ENCODE peak calls at places on chromosomes 11 and 22, in nine cellular contexts. One of them, this sample, is unnamed.

GRCh38 chr22:17726561-17727243 is 47.6 kb downstream of the BID start:
- DNase-seq in upper lobe of right lung: no peak
- DNase-seq in cardiac fibroblast: no peak
- DNase-seq in CD8-positive, alpha-beta T cell: no peak
- DNase-seq in fibroblast of lung: no peak
- DNase-seq in hepatocyte: no peak
- DNase-seq in right lobe of liver: no peak
- DNase-seq in neural crest cell: no peak
- DNase-seq in psoas muscle: no peak
- DNase-seq in this sample: no peak

GRCh38 chr11:97234016-97234415 is 844.2 kb downstream of the JRKL start:
- DNase-seq in upper lobe of right lung: no peak
- DNase-seq in cardiac fibroblast: no peak
- DNase-seq in CD8-positive, alpha-beta T cell: no peak
- DNase-seq in fibroblast of lung: peak
- DNase-seq in hepatocyte: no peak
- DNase-seq in right lobe of liver: no peak
- DNase-seq in neural crest cell: no peak
- DNase-seq in psoas muscle: no peak
- DNase-seq in this sample: no peak

GRCh38 chr11:76638267-76639197 is 32.0 kb downstream of the LRRC32 start:
- DNase-seq in upper lobe of right lung: no peak
- DNase-seq in cardiac fibroblast: no peak
- DNase-seq in CD8-positive, alpha-beta T cell: no peak
- DNase-seq in fibroblast of lung: no peak
- DNase-seq in hepatocyte: peak
- DNase-seq in right lobe of liver: no peak
- DNase-seq in neural crest cell: no peak
- DNase-seq in psoas muscle: no peak
- DNase-seq in this sample: no peak

GRCh38 chr22:32951807-32952153 is 106.4 kb downstream of the SYN3 start:
- DNase-seq in upper lobe of right lung: no peak
- DNase-seq in cardiac fibroblast: peak
- DNase-seq in CD8-positive, alpha-beta T cell: no peak
- DNase-seq in fibroblast of lung: no peak
- DNase-seq in hepatocyte: no peak
- DNase-seq in right lobe of liver: peak
- DNase-seq in neural crest cell: no peak
- DNase-seq in psoas muscle: peak
- DNase-seq in this sample: no peak

GRCh38 chr11:44812971-44813370 is 86.2 kb downstream of the TSPAN18 start:
- DNase-seq in upper lobe of right lung: no peak
- DNase-seq in cardiac fibroblast: no peak
- DNase-seq in CD8-positive, alpha-beta T cell: no peak
- DNase-seq in fibroblast of lung: no peak
- DNase-seq in hepatocyte: no peak
- DNase-seq in right lobe of liver: no peak
- DNase-seq in neural crest cell: no peak
- DNase-seq in psoas muscle: no peak
- DNase-seq in this sample: no peak

GRCh38 chr11:61598886-61599868 is 18.3 kb upstream of the SYT7 start:
- DNase-seq in upper lobe of right lung: no peak
- DNase-seq in cardiac fibroblast: peak
- DNase-seq in CD8-positive, alpha-beta T cell: no peak
- DNase-seq in fibroblast of lung: peak
- DNase-seq in hepatocyte: peak
- DNase-seq in right lobe of liver: no peak
- DNase-seq in neural crest cell: no peak
- DNase-seq in psoas muscle: peak
- DNase-seq in this sample: peak

GRCh38 chr11:109864834-109865557 is 228.2 kb upstream of the ZC3H12C start:
- DNase-seq in upper lobe of right lung: no peak
- DNase-seq in cardiac fibroblast: peak
- DNase-seq in CD8-positive, alpha-beta T cell: no peak
- DNase-seq in fibroblast of lung: peak
- DNase-seq in hepatocyte: peak
- DNase-seq in right lobe of liver: no peak
- DNase-seq in neural crest cell: no peak
- DNase-seq in psoas muscle: no peak
- DNase-seq in this sample: no peak

GRCh38 chr11:26964335-26964734 is 29.6 kb upstream of the FIBIN start:
- DNase-seq in upper lobe of right lung: no peak
- DNase-seq in cardiac fibroblast: peak
- DNase-seq in CD8-positive, alpha-beta T cell: no peak
- DNase-seq in fibroblast of lung: peak
- DNase-seq in hepatocyte: no peak
- DNase-seq in right lobe of liver: no peak
- DNase-seq in neural crest cell: no peak
- DNase-seq in psoas muscle: no peak
- DNase-seq in this sample: no peak

GRCh38 chr22:44180706-44181032 is at the start of gene PARVG:
- DNase-seq in upper lobe of right lung: no peak
- DNase-seq in cardiac fibroblast: no peak
- DNase-seq in CD8-positive, alpha-beta T cell: peak
- DNase-seq in fibroblast of lung: no peak
- DNase-seq in hepatocyte: peak
- DNase-seq in right lobe of liver: no peak
- DNase-seq in neural crest cell: no peak
- DNase-seq in psoas muscle: no peak
- DNase-seq in this sample: no peak

GRCh38 chr22:29983296-29983917 is 96.9 kb upstream of the HORMAD2 start:
- DNase-seq in upper lobe of right lung: no peak
- DNase-seq in cardiac fibroblast: no peak
- DNase-seq in CD8-positive, alpha-beta T cell: no peak
- DNase-seq in fibroblast of lung: no peak
- DNase-seq in hepatocyte: no peak
- DNase-seq in right lobe of liver: no peak
- DNase-seq in neural crest cell: no peak
- DNase-seq in psoas muscle: no peak
- DNase-seq in this sample: no peak

GRCh38 chr11:45314900-45315299 is 28.8 kb upstream of the SYT13 start:
- DNase-seq in upper lobe of right lung: no peak
- DNase-seq in cardiac fibroblast: no peak
- DNase-seq in CD8-positive, alpha-beta T cell: no peak
- DNase-seq in fibroblast of lung: no peak
- DNase-seq in hepatocyte: no peak
- DNase-seq in right lobe of liver: no peak
- DNase-seq in neural crest cell: no peak
- DNase-seq in psoas muscle: no peak
- DNase-seq in this sample: no peak

GRCh38 chr11:120521176-120521575 is 9.6 kb downstream of the GRIK4 start:
- DNase-seq in upper lobe of right lung: peak
- DNase-seq in cardiac fibroblast: no peak
- DNase-seq in CD8-positive, alpha-beta T cell: no peak
- DNase-seq in fibroblast of lung: no peak
- DNase-seq in hepatocyte: no peak
- DNase-seq in right lobe of liver: no peak
- DNase-seq in neural crest cell: no peak
- DNase-seq in psoas muscle: no peak
- DNase-seq in this sample: no peak

GRCh38 chr11:2444301-2445106 is at the start of the genes KCNQ1 and TRPM5:
- DNase-seq in upper lobe of right lung: peak
- DNase-seq in cardiac fibroblast: no peak
- DNase-seq in CD8-positive, alpha-beta T cell: peak
- DNase-seq in fibroblast of lung: no peak
- DNase-seq in hepatocyte: peak
- DNase-seq in right lobe of liver: peak
- DNase-seq in neural crest cell: no peak
- DNase-seq in psoas muscle: peak
- DNase-seq in this sample: peak

GRCh38 chr11:132318421-132319157 is 948.2 kb downstream of the NTM start:
- DNase-seq in upper lobe of right lung: no peak
- DNase-seq in cardiac fibroblast: peak
- DNase-seq in CD8-positive, alpha-beta T cell: no peak
- DNase-seq in fibroblast of lung: peak
- DNase-seq in hepatocyte: no peak
- DNase-seq in right lobe of liver: no peak
- DNase-seq in neural crest cell: no peak
- DNase-seq in psoas muscle: no peak
- DNase-seq in this sample: no peak

GRCh38 chr22:41041532-41041931 is 50.9 kb upstream of the EP300 start:
- DNase-seq in upper lobe of right lung: no peak
- DNase-seq in cardiac fibroblast: no peak
- DNase-seq in CD8-positive, alpha-beta T cell: no peak
- DNase-seq in fibroblast of lung: no peak
- DNase-seq in hepatocyte: no peak
- DNase-seq in right lobe of liver: no peak
- DNase-seq in neural crest cell: no peak
- DNase-seq in psoas muscle: no peak
- DNase-seq in this sample: no peak
- TF ChIP-seq CTCF in upper lobe of right lung: no peak
- TF ChIP-seq CTCF in cardiac fibroblast: no peak
- TF ChIP-seq CTCF in CD8-positive, alpha-beta T cell: no peak
- TF ChIP-seq CTCF in fibroblast of lung: no peak
- TF ChIP-seq CTCF in hepatocyte: no peak
- TF ChIP-seq CTCF in right lobe of liver: no peak
- TF ChIP-seq CTCF in neural crest cell: no peak
- TF ChIP-seq CTCF in psoas muscle: no peak
- TF ChIP-seq CTCF in this sample: no peak

GRCh38 chr11:121626507-121626875 is 173.7 kb upstream of the SORL1-AS1 start:
- DNase-seq in upper lobe of right lung: no peak
- DNase-seq in cardiac fibroblast: no peak
- DNase-seq in CD8-positive, alpha-beta T cell: no peak
- DNase-seq in fibroblast of lung: no peak
- DNase-seq in hepatocyte: no peak
- DNase-seq in right lobe of liver: no peak
- DNase-seq in neural crest cell: no peak
- DNase-seq in psoas muscle: no peak
- DNase-seq in this sample: no peak
- TF ChIP-seq CTCF in upper lobe of right lung: no peak
- TF ChIP-seq CTCF in cardiac fibroblast: no peak
- TF ChIP-seq CTCF in CD8-positive, alpha-beta T cell: no peak
- TF ChIP-seq CTCF in fibroblast of lung: no peak
- TF ChIP-seq CTCF in hepatocyte: no peak
- TF ChIP-seq CTCF in right lobe of liver: no peak
- TF ChIP-seq CTCF in neural crest cell: no peak
- TF ChIP-seq CTCF in psoas muscle: no peak
- TF ChIP-seq CTCF in this sample: no peak

GRCh38 chr11:33350287-33350686 is 93.1 kb downstream of the HIPK3 start:
- DNase-seq in upper lobe of right lung: no peak
- DNase-seq in cardiac fibroblast: no peak
- DNase-seq in CD8-positive, alpha-beta T cell: no peak
- DNase-seq in fibroblast of lung: no peak
- DNase-seq in hepatocyte: no peak
- DNase-seq in right lobe of liver: no peak
- DNase-seq in neural crest cell: no peak
- DNase-seq in psoas muscle: no peak
- DNase-seq in this sample: no peak

GRCh38 chr11:33339247-33339646 is 82.1 kb downstream of the HIPK3 start:
- DNase-seq in upper lobe of right lung: no peak
- DNase-seq in cardiac fibroblast: no peak
- DNase-seq in CD8-positive, alpha-beta T cell: no peak
- DNase-seq in fibroblast of lung: no peak
- DNase-seq in hepatocyte: no peak
- DNase-seq in right lobe of liver: no peak
- DNase-seq in neural crest cell: no peak
- DNase-seq in psoas muscle: no peak
- DNase-seq in this sample: no peak

GRCh38 chr11:33347490-33348125 is 90.4 kb downstream of the HIPK3 start:
- DNase-seq in upper lobe of right lung: no peak
- DNase-seq in cardiac fibroblast: no peak
- DNase-seq in CD8-positive, alpha-beta T cell: no peak
- DNase-seq in fibroblast of lung: no peak
- DNase-seq in hepatocyte: no peak
- DNase-seq in right lobe of liver: no peak
- DNase-seq in neural crest cell: no peak
- DNase-seq in psoas muscle: no peak
- DNase-seq in this sample: no peak

DNA sequence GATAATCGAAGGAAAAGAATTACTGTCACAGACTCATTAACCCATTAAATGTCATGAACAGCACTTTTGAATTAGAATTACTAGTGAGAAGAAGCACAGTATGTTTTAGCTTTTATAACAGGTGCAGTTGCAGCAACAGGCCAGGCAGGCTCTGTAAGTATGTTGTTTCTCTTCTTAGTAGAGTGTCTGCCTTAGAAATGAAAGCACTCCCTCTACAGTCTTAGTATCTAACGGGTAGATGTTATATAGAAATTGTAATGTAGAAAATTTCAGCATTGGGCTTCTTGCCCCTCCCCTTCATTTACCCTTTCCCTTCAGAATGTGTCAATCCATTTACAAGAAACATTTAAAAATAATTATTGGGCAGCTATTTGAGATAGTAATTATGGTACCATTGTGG is 87.4 kb downstream of the HIPK3 start:
- DNase-seq in upper lobe of right lung: no peak
- DNase-seq in cardiac fibroblast: peak
- DNase-seq in CD8-positive, alpha-beta T cell: no peak
- DNase-seq in fibroblast of lung: peak
- DNase-seq in hepatocyte: peak
- DNase-seq in right lobe of liver: no peak
- DNase-seq in neural crest cell: no peak
- DNase-seq in psoas muscle: no peak
- DNase-seq in this sample: no peak
- TF ChIP-seq CTCF in upper lobe of right lung: peak
- TF ChIP-seq CTCF in cardiac fibroblast: no peak
- TF ChIP-seq CTCF in CD8-positive, alpha-beta T cell: no peak
- TF ChIP-seq CTCF in fibroblast of lung: peak
- TF ChIP-seq CTCF in hepatocyte: peak
- TF ChIP-seq CTCF in right lobe of liver: no peak
- TF ChIP-seq CTCF in neural crest cell: no peak
- TF ChIP-seq CTCF in psoas muscle: peak
- TF ChIP-seq CTCF in this sample: no peak

GRCh38 chr22:39234157-39234793 is 10.5 kb downstream of the PDGFB start:
- DNase-seq in upper lobe of right lung: no peak
- DNase-seq in cardiac fibroblast: peak
- DNase-seq in CD8-positive, alpha-beta T cell: no peak
- DNase-seq in fibroblast of lung: no peak
- DNase-seq in hepatocyte: no peak
- DNase-seq in right lobe of liver: peak
- DNase-seq in neural crest cell: no peak
- DNase-seq in psoas muscle: peak
- DNase-seq in this sample: no peak
- TF ChIP-seq CTCF in upper lobe of right lung: peak
- TF ChIP-seq CTCF in cardiac fibroblast: no peak
- TF ChIP-seq CTCF in CD8-positive, alpha-beta T cell: no peak
- TF ChIP-seq CTCF in fibroblast of lung: no peak
- TF ChIP-seq CTCF in hepatocyte: no peak
- TF ChIP-seq CTCF in right lobe of liver: no peak
- TF ChIP-seq CTCF in neural crest cell: no peak
- TF ChIP-seq CTCF in psoas muscle: peak
- TF ChIP-seq CTCF in this sample: no peak

This sample was measured in nephron progenitor cell.